ENCODE peak calls at places on chromosomes 6 and 20, in eight cellular contexts. R is SJCRH30; V is NCI-H1436; S is stimulated activated naive CD8-positive, alpha-beta T cell treated with anti-CD3 and anti-CD28 coated beads, Interleukin-15, Interleukin-2, amounts not matched to agents 100 U/mL and 50 U/mL, for 24 hours; O is neural crest cell; W is GM06990; C is amniotic epithelial cell; F is Kasumi-1. I is an unnamed sample.

GRCh38 chr6:156963712-156964700 is 186.8 kb downstream of the ARID1B start:
- DNase-seq in R (no peak), V (no peak), S (peak), O (no peak), W (peak), C (peak), F (no peak), I (peak)

GRCh38 chr20:45300961-45301360 is 5.7 kb upstream of the RBPJL start:
- DNase-seq in R (peak), V (no peak), S (peak), O (peak), W (no peak), C (peak), F (peak), I (peak)

GRCh38 chr20:60011512-60012507 is 53.6 kb downstream of the CDH26 start:
- DNase-seq in R (peak), V (peak), S (peak), O (no peak), W (no peak), C (no peak), F (no peak), I (no peak)

GRCh38 chr20:51469046-51469445 is 73.5 kb downstream of the NFATC2 start:
- DNase-seq in R (no peak), V (no peak), S (no peak), O (no peak), W (no peak), C (no peak), F (no peak), I (no peak)

GRCh38 chr6:28211840-28212509 is 13.1 kb upstream of the ZSCAN9 start:
- DNase-seq in R (peak), V (no peak), S (peak), O (no peak), W (peak), C (no peak), F (peak), I (peak)

GRCh38 chr6:32637883-32638282 is 677 bp downstream of the HLA-DQA1 start:
- DNase-seq in R (no peak), V (no peak), S (no peak), O (no peak), W (no peak), C (no peak), F (no peak), I (no peak)

GRCh38 chr6:166341915-166342292 is 441 bp downstream of the SFT2D1 start:
- DNase-seq in R (peak), V (no peak), S (no peak), O (no peak), W (no peak), C (no peak), F (no peak), I (no peak)

GRCh38 chr6:43669050-43669921 is 18.3 kb downstream of the MRPS18A start:
- DNase-seq in R (no peak), V (no peak), S (no peak), O (no peak), W (no peak), C (peak), F (no peak), I (no peak)

GRCh38 chr6:13760948-13761347 is 49.3 kb upstream of the RANBP9 start:
- DNase-seq in R (no peak), V (no peak), S (no peak), O (no peak), W (no peak), C (peak), F (no peak), I (no peak)

GRCh38 chr20:32600681-32601237 is 15.6 kb upstream of the NOL4L start:
- DNase-seq in R (no peak), V (no peak), S (no peak), O (no peak), W (no peak), C (no peak), F (no peak), I (no peak)

GRCh38 chr20:37095108-37095608 is 639 bp downstream of the RBL1 start:
- DNase-seq in R (no peak), V (no peak), S (peak), O (no peak), W (no peak), C (no peak), F (peak), I (peak)

GRCh38 chr6:156438519-156438918 is 338.7 kb upstream of the ARID1B start:
- DNase-seq in R (no peak), V (peak), S (no peak), O (no peak), W (no peak), C (no peak), F (no peak), I (no peak)

GRCh38 chr6:15595461-15596173 is 67.2 kb downstream of the DTNBP1 start:
- DNase-seq in R (peak), V (no peak), S (no peak), O (no peak), W (no peak), C (peak), F (no peak), I (no peak)

GRCh38 chr6:14711056-14711703 is 534.7 kb upstream of the JARID2 start:
- DNase-seq in R (peak), V (peak), S (peak), O (no peak), W (no peak), C (peak), F (peak), I (peak)

I was measured in activated naive CD4-positive, alpha-beta T cell treated with anti-CD3 and anti-CD28 coated beads for 36 hours.